ENCODE peak calls at places on chromosomes 13 and 19, in ten cellular contexts. M is cardiac fibroblast; Q is right lobe of liver; C is OCI-LY7; X is HL-60; U is AG10803; F is effector memory CD4-positive, alpha-beta T cell; K is CD8-positive, alpha-beta T cell; J is A549; Y is fibroblast of the aortic adventitia. G is an unnamed sample.

GRCh38 chr13:25446261-25446660 is 74.5 kb downstream of the ATP8A2 start:
- DNase-seq in Q (no peak), K (no peak), Y (no peak), U (no peak), J (no peak), M (no peak), C (no peak), X (no peak), F (no peak), G (no peak)

GRCh38 chr13:66665991-66666390 is 564.1 kb downstream of the PCDH9 start:
- DNase-seq in Y (peak; percentile 66), Q (no peak), M (peak; percentile 83), U (peak; percentile 81), F (no peak), J (peak; percentile 61), C (no peak), X (no peak), K (no peak), G (no peak)

GRCh38 chr13:111337741-111338140 is 17.3 kb downstream of the TEX29 start:
- DNase-seq in K (no peak), M (peak; percentile 8), Y (no peak), U (peak; percentile 33), X (no peak), J (no peak), Q (no peak), F (no peak), C (no peak), G (no peak)

GRCh38 chr19:45179063-45179847 is 671 bp downstream of the BLOC1S3 start:
- DNase-seq in Q (peak; percentile 67), Y (peak; percentile 8), J (no peak), C (no peak), X (no peak), K (peak; percentile 12), U (peak; percentile 46), M (peak; percentile 35), F (peak; percentile 26), G (no peak)

GRCh38 chr13:99323488-99323887 is 16.3 kb upstream of the GPR183 start:
- DNase-seq in K (no peak), J (no peak), U (peak; percentile 11), Q (no peak), M (peak; percentile 30), C (no peak), X (no peak), F (no peak), Y (no peak), G (no peak)

GRCh38 chr19:6260912-6261636 is 18.7 kb downstream of the MLLT1 start:
- DNase-seq in X (no peak), Y (no peak), M (peak; percentile 37), F (no peak), Q (no peak), C (peak; percentile 44), U (no peak), K (peak; percentile 19), J (peak; percentile 16), G (no peak)

GRCh38 chr13:98351636-98352035 is 174.6 kb upstream of the RNF113B start:
- DNase-seq in C (no peak), X (no peak), K (no peak), J (no peak), Y (no peak), Q (no peak), U (no peak), M (no peak), F (no peak), G (no peak)

GRCh38 chr13:42039946-42040729 is 8.3 kb upstream of the DGKH start:
- DNase-seq in J (peak; percentile 78), K (peak; percentile 89), C (peak; percentile 92), U (peak; percentile 84), X (no peak), F (peak; percentile 81), Y (peak; percentile 87), M (peak; percentile 84), Q (peak; percentile 95), G (peak; percentile 62)

GRCh38 chr19:50266896-50267295 is 62.3 kb downstream of the KCNC3 start:
- DNase-seq in K (no peak), J (no peak), M (no peak), F (no peak), X (no peak), Y (no peak), Q (no peak), U (no peak), C (peak; percentile 54), G (no peak)

DNA sequence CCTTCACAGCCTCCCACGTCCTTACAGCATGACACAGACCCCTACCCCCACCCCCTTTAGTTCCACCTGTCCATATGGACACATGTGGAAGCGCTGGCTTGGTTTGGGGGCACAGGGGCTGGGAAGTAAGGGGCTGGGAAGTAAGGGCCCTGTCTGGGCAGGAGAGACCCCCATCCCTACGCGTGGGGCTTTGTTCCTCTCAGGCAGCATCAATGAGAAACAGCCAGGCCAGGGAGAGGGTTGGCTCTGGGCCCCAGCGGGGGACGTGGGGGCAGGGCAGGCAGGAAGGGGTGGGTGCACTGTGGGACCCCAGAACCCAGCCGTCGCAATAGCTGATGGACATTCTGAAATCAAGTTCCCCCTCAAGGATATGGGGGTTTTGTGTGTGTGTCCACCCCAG is 1.1 kb downstream of the NCAN start:
- DNase-seq in F (no peak), Y (no peak), M (no peak), U (no peak), C (no peak), J (no peak), Q (no peak), X (no peak), K (no peak), G (no peak)
- H3K4me3 ChIP-seq in F (no peak overlapping the region), Y (no peak overlapping the region), M (no peak overlapping the region), U (no peak overlapping the region), C (no peak overlapping the region), J (no peak overlapping the region), Q (no peak overlapping the region), X (no peak overlapping the region), K (no peak overlapping the region), G (no peak overlapping the region)

GRCh38 chr19:4061683-4062575 is 4.8 kb downstream of the ZBTB7A start:
- DNase-seq in Y (no peak), X (no peak), M (no peak), U (no peak), F (no peak), Q (peak; percentile 81), C (peak; percentile 20), K (no peak), J (no peak), G (no peak)

GRCh38 chr19:4062576-4063368 is 3.9 kb downstream of the ZBTB7A start:
- DNase-seq in K (no peak), Q (peak; percentile 58), Y (no peak), F (no peak), J (no peak), X (no peak), U (no peak), M (no peak), C (no peak), G (no peak)

GRCh38 chr19:4059931-4060620 is 6.6 kb downstream of the ZBTB7A start:
- DNase-seq in Q (peak; percentile 69), U (peak; percentile 42), F (peak; percentile 46), K (peak; percentile 61), X (no peak), Y (peak; percentile 59), C (peak; percentile 32), M (peak; percentile 74), J (no peak), G (no peak)

GRCh38 chr19:4060621-4061177 is 6.0 kb downstream of the ZBTB7A start:
- DNase-seq in U (no peak), K (no peak), J (no peak), C (no peak), Y (no peak), M (no peak), Q (no peak), F (no peak), X (no peak), G (no peak)

DNA sequence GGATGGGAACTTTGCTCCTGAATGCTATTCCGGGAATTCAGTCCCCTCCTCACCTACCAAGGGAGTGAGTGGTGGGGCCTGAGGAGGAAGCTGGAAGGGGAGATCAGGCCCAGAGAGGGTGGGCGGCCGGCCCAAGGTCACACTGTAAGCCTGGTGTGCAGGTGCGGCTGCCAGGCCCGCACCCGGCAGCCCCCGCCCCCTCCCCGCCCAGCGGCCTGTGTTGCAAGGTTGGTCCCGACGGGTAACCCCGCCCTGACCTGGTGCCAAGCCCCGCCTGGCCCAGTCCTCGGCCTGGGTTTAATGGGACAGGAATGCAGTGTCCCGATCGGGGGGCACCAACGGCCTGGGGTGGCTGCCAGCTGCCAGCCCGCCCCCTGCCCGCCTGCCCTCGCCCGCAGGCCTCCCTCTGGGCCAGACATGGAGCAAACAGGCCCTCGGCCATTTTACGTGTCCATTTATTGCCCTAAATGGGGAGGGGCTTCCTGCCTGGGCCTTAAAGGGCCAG is 5.5 kb downstream of the ZBTB7A start:
- DNase-seq in Y (peak; percentile 55), M (peak; percentile 60), U (peak; percentile 61), J (peak; percentile 67), Q (peak; percentile 93), F (no peak), C (peak; percentile 46), K (no peak), X (peak; percentile 67), G (no peak)
- H3K4me3 ChIP-seq in Y (peak overlapping the region; percentile 53), M (no peak overlapping the region), U (peak overlapping the region; percentile 41), J (peak overlapping the region; percentile 43), Q (peak overlapping the region; percentile 48), F (peak overlapping the region; percentile 4), C (peak overlapping the region; percentile 98), K (peak overlapping the region; percentile 35), X (peak overlapping the region; percentile 37), G (no peak overlapping the region)

GRCh38 chr13:30802501-30802900 is 67.2 kb downstream of the ALOX5AP start:
- DNase-seq in K (no peak), U (no peak), F (no peak), M (no peak), C (no peak), X (no peak), J (no peak), Y (no peak), Q (no peak), G (no peak)
- H3K4me3 ChIP-seq in K (no peak overlapping the region), U (no peak overlapping the region), F (no peak overlapping the region), M (no peak overlapping the region), C (no peak overlapping the region), X (no peak overlapping the region), J (no peak overlapping the region), Y (no peak overlapping the region), Q (no peak overlapping the region), G (no peak overlapping the region)

DNA sequence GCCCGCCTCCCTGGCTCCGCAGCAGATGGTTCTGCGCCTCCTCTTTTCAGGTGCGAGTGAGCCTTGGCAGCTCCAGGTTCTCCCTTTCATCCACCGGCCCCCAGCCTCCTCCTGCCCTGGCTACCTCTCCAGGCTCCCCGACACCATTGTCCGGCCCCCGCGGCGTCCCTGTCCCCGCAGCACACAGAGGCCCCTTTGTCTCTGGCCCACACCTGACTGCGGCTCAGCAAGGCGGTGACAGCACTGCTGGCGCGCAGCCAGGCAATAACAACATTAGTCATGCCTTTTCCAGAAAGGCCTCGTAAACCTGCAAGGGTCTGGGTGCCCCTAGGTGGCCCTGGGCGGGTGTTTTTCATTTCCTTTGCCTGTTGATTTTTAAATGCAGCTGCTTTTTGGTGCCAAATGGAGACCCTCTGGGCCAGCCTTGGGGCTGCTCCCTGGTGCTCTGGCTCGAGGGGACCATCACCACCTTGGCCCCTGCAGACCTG is 73.2 kb upstream of the MEDAG start:
- DNase-seq in J (peak; percentile 42), Y (peak; percentile 23), X (no peak), Q (no peak), U (no peak), K (peak; percentile 6), F (no peak), C (no peak), M (peak; percentile 70), G (no peak)
- H3K4me3 ChIP-seq in J (no peak overlapping the region), Y (no peak overlapping the region), X (no peak overlapping the region), Q (no peak overlapping the region), U (no peak overlapping the region), K (no peak overlapping the region), F (no peak overlapping the region), C (no peak overlapping the region), M (no peak overlapping the region), G (no peak overlapping the region)

GRCh38 chr19:11090264-11091032 is 1.2 kb downstream of the LDLR start:
- DNase-seq in Q (peak; percentile 99), F (peak; percentile 95), U (peak; percentile 95), C (peak; percentile 98), M (peak; percentile 94), X (peak; percentile 94), K (peak; percentile 97), Y (peak; percentile 90), J (peak; percentile 94), G (peak; percentile 94)
- H3K4me3 ChIP-seq in Q (peak overlapping the region; percentile 97), F (peak overlapping the region; percentile 64), U (peak overlapping the region; percentile 89), C (peak overlapping the region; percentile 82), M (peak overlapping the region; percentile 85), X (peak overlapping the region; percentile 72), K (peak overlapping the region; percentile 93), Y (peak overlapping the region; percentile 90), J (peak overlapping the region; percentile 79), G (peak overlapping the region; percentile 87)

G was measured in Jurkat, Clone E6-1.